ENCODE peak calls at places on chromosomes 13 and 19, in five cellular contexts. D, U, V, X and Z are unnamed samples.

GRCh38 chr13:21006141-21007005 is 55.0 kb downstream of the LATS2 start:
- DNase-seq in V (no peak), X (no peak), D (no peak), U (no peak), Z (no peak)

GRCh38 chr13:73967397-73968165 is 166.6 kb downstream of the KLF12 start:
- DNase-seq in U (no peak), V (no peak), X (no peak), D (peak; percentile 17), Z (no peak)

GRCh38 chr19:13208131-13208963 is 58.1 kb downstream of the IER2 start:
- DNase-seq in U (no peak), V (peak; percentile 78), D (peak; percentile 82), X (no peak), Z (peak; percentile 31)

GRCh38 chr13:31179754-31180153 is 18.1 kb upstream of the HSPH1 start:
- DNase-seq in V (no peak), X (no peak), D (no peak), U (no peak), Z (no peak)

GRCh38 chr13:33284916-33285315 is 639 bp downstream of the STARD13 start:
- DNase-seq in U (no peak), V (peak; percentile 70), D (peak; percentile 46), X (no peak), Z (no peak)

GRCh38 chr13:30870049-30870884 is 35.8 kb upstream of the MEDAG start:
- DNase-seq in U (peak; percentile 73), X (peak; percentile 71), V (peak; percentile 100), D (peak; percentile 100), Z (no peak)

GRCh38 chr13:34276764-34277163 is 458.8 kb downstream of the RFC3 start:
- DNase-seq in X (no peak), D (no peak), U (no peak), V (no peak), Z (no peak)

GRCh38 chr13:104140557-104140956 is 1074.3 kb upstream of the SLC10A2 start:
- DNase-seq in U (peak; percentile 51), D (peak; percentile 79), X (no peak), V (peak; percentile 53), Z (no peak)

GRCh38 chr19:11361771-11362731 is 6.8 kb downstream of the PLPPR2 start:
- DNase-seq in X (no peak), U (no peak), D (no peak), V (no peak), Z (no peak)

GRCh38 chr19:46714523-46715106 is 2.3 kb downstream of the PRKD2 start:
- DNase-seq in U (no peak), V (no peak), D (no peak), X (no peak), Z (peak; percentile 51)

GRCh38 chr19:55408320-55408836 is 790 bp upstream of the UBE2S start:
- DNase-seq in U (no peak), X (no peak), V (no peak), D (no peak), Z (no peak)
- TF ChIP-seq CTCF in U (no peak), X (no peak), V (no peak), D (no peak), Z (no peak)

GRCh38 chr13:45328661-45329105 is 12.3 kb downstream of the TPT1 start:
- DNase-seq in U (no peak), V (peak; percentile 80), D (peak; percentile 94), X (no peak), Z (no peak)

GRCh38 chr13:45331981-45332830 is 8.8 kb downstream of the TPT1 start:
- DNase-seq in D (peak; percentile 77), V (peak; percentile 98), U (peak; percentile 89), X (no peak), Z (no peak)

GRCh38 chr13:45325806-45326205 is 15.2 kb downstream of the TPT1 start:
- DNase-seq in V (peak; percentile 94), X (no peak), D (peak; percentile 87), U (peak; percentile 81), Z (no peak)

GRCh38 chr13:45331123-45331619 is 9.8 kb downstream of the TPT1 start:
- DNase-seq in X (no peak), V (peak; percentile 39), U (no peak), D (no peak), Z (no peak)

GRCh38 chr13:45327253-45327954 is 13.6 kb downstream of the TPT1 start:
- DNase-seq in D (no peak), X (no peak), V (no peak), U (no peak), Z (no peak)
- TF ChIP-seq CTCF in D (no peak), X (no peak), V (no peak), U (no peak), Z (no peak)

DNA sequence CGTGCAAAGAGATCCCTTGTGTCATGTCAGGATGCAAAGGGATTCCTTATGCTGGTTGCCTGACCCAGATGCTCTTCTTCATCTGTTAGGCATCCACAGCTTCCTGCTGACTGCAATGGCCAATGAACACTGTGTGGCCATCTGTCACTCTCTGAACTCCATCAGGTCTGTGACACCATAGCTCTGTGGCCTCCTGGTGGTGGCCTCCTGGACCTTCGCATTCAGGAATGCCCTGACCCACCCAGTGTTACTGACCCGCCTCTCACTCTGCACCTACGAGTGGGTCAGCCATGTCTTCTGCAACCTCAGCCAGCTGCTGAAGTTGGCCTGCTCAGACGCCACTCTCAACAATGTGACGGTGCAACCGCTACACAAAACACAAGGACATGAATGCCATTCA is 23.9 kb upstream of the TPM4 start:
- DNase-seq in U (no peak), V (no peak), X (no peak), D (no peak), Z (no peak)
- TF ChIP-seq CTCF in U (peak; percentile 8), V (no peak), X (no peak), D (no peak), Z (no peak)

GRCh38 chr19:10070730-10071446 is 15.2 kb upstream of the SHFL start:
- DNase-seq in V (no peak), X (no peak), D (no peak), U (no peak), Z (no peak)
- TF ChIP-seq CTCF in V (no peak), X (no peak), D (no peak), U (no peak), Z (no peak)